ENCODE peak calls at places on chromosomes 4 and X, in four cellular contexts. V is left lung, D is A673, J is adrenal gland. Y is an unnamed sample. For H3K9me3 and H3K27me3, the result is how much of the 10 kb centered on the place peaks cover.

GRCh38 chrX:126164689-126165400 is 1.2 kb downstream of the DCAF12L2 start:
- DNase-seq in D (no peak), J (no peak), V (no peak), Y (no peak)

GRCh38 chr4:152486414-152487389 is 49.2 kb downstream of the FBXW7 start:
- DNase-seq in D (no peak), J (no peak), V (no peak), Y (no peak)

GRCh38 chr4:57094482-57095223 is 15.5 kb downstream of the IGFBP7 start:
- DNase-seq in V (no peak), J (no peak), D (no peak), Y (no peak)

GRCh38 chrX:119194631-119195030 is 41.5 kb upstream of the PGRMC1 start:
- DNase-seq in V (no peak), D (peak), J (no peak), Y (no peak)

GRCh38 chrX:109632906-109633504 is 8.0 kb upstream of the KCNE5 start:
- DNase-seq in D (peak), J (peak), V (no peak), Y (no peak)

GRCh38 chrX:136534131-136534530 is 2.1 kb downstream of the VGLL1 start:
- DNase-seq in J (no peak), D (no peak), V (no peak), Y (no peak)

GRCh38 chrX:152635941-152636340 is 1.8 kb upstream of the GABRQ start:
- DNase-seq in J (peak), D (peak), V (no peak), Y (peak)

GRCh38 chr4:8118531-8118930 is 40.1 kb downstream of the ABLIM2 start:
- DNase-seq in V (no peak), D (no peak), J (no peak), Y (no peak)

GRCh38 chrX:19949340-19949739 is 41.5 kb downstream of the BCLAF3 start:
- DNase-seq in V (no peak), J (no peak), D (no peak), Y (no peak)

GRCh38 chr4:74451214-74451661 is 6.3 kb downstream of the AREG start:
- DNase-seq in J (no peak), D (peak), V (no peak), Y (no peak)

GRCh38 chr4:40309250-40309774 is 25.8 kb upstream of the CHRNA9 start:
- DNase-seq in V (peak), J (peak), D (peak), Y (peak)
- H3K4me3 ChIP-seq in V (no peak), J (no peak), D (peak), Y (no peak)

GRCh38 chrX:7131621-7132020 is 15.9 kb upstream of the STS start:
- DNase-seq in D (no peak), V (no peak), J (no peak), Y (no peak)

GRCh38 chrX:7127058-7127457 is 20.5 kb upstream of the STS start:
- DNase-seq in V (no peak), D (no peak), J (no peak), Y (no peak)

GRCh38 chrX:7133036-7133412 is 14.5 kb upstream of the STS start:
- DNase-seq in D (no peak), V (no peak), J (peak), Y (peak)

GRCh38 chrX:7132335-7133035 is 15.0 kb upstream of the STS start:
- DNase-seq in V (peak), D (peak), J (peak), Y (peak)
- H3K9me3 ChIP-seq in V (under half), D (under half), J (under half), Y (under half)

GRCh38 chrX:108537005-108537404 is 97.4 kb downstream of the COL4A5 start:
- DNase-seq in J (peak), V (no peak), D (peak), Y (no peak)

DNA sequence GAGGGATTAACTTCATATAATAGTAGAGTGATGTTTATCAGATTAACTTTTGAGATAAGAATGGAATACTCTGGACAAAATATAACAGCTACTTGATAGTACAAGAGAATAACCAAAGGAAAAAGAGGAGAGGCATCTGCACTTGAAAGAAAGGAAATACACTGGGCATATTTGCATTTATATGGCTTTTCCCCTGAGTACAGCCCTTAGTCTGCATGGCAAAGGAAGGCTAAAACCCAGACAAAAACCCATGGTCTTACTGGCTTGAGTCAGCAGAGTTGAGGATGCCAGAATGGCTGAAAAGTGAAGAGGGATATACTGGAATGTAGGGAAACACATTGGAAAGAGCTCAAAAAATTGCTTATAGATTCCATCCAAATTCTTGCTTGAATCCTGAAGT is 101.6 kb downstream of the COL4A5 start:
- DNase-seq in J (no peak), V (no peak), D (no peak), Y (no peak)
- H3K27me3 ChIP-seq in J (under half), V (under half), D (under half), Y (under half)

GRCh38 chr4:88646528-88647280 is 50.9 kb downstream of the NAP1L5 start:
- DNase-seq in D (no peak), V (no peak), J (no peak), Y (no peak)
- H3K4me3 ChIP-seq in D (no peak), V (no peak), J (no peak), Y (no peak)

DNA sequence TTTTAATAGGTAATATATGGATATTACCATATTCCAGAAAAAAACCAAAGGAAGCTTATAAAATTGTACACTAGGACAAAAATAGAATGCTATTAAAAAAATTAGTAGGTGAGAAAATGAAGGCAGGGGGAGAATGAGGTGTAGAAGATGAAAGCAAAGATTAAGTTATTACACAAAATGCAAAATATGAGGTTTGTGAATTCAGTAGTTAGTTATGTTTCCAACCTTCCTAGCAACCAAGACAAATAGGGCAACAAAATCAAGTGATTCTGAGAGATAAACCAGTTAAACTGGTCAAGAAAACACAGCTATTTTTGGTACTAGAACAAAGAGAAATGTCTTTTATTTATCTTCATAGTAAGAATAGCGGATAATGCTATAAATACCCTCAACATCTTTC is 300.0 kb upstream of the RASGEF1B start:
- DNase-seq in J (no peak), D (no peak), V (no peak), Y (no peak)
- H3K9me3 ChIP-seq in J (under half), D (under half), V (under half), Y (under half)

GRCh38 chr4:110630621-110631402 is 7.9 kb upstream of the PITX2 start:
- DNase-seq in V (no peak), J (no peak), D (no peak), Y (no peak)

GRCh38 chr4:110626532-110627153 is 3.8 kb upstream of the PITX2 start:
- DNase-seq in V (no peak), D (no peak), J (no peak), Y (no peak)

GRCh38 chr4:110629780-110630500 is 7.1 kb upstream of the PITX2 start:
- DNase-seq in J (no peak), V (no peak), D (no peak), Y (no peak)

GRCh38 chr4:110629214-110629754 is 6.4 kb upstream of the PITX2 start:
- DNase-seq in V (no peak), D (no peak), J (no peak), Y (no peak)

DNA sequence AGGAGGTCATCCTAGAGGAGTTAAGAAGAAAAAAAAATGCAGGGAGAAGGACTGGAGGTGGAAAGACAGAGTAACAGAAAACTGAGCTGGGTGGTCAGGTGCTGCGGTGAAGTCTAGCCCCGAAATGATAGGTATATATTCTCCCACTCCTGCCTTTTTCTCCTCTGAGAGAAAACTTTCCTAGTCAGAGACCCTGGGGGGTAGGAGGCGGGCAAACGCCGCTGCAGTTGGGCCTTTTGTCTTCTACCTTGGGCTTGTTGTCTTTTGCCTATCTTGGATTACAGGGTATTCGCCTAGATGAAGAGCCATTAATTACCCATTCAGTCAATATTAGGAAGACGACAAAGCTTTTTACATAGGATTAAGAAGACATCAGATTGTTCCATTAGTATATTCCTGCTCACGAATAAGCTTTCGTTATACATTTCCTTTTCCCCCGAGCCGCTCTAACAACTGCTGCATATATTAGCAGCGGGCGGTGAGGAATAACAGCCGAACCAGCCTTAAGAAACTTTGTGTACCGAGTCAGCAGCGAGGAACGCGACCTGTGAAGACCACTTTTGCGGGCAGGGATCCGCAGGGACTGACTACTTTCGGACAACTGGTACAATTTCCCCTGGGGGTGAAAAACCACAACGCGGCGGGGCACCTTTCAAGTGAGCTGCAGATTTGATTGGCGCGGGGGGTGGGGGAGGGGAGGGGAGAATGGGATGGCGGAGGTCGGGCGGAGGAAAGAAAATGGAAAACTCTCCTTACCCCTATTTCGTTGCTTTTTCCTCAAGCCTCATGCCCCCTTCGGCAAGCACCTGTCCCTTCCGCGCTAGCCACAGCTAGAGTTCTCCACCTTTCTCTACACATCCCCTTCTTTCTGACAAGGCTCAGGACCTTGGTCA is 5.7 kb upstream of the PITX2 start:
- DNase-seq in J (no peak), D (no peak), V (no peak), Y (no peak)
- H3K27me3 ChIP-seq in J (half or more), D (under half), V (half or more), Y (under half)

DNA sequence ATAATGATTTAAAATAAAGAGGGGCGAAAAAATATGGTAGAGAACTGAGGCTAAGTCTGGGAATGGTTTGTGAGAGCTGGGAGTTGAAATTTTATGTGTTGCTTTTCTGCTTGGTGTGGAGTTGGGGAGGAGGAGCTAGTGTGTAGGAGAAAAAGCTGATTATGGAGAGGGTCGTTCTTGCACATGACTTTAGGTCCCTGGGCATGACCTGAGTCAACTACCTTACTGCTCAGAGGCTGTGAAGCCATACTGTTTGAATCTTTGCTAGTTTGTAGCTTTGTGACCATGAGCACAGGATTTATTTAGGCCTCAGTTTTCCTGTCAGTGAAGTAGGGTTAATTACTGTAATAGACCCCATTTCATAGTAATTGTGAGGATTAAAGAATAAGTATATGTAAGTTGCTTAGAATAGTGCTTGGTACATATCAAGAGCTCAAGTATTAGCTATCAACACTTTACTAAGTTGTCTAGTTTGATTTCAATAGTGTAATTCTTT is 78.6 kb downstream of the KDM6A start:
- DNase-seq in J (no peak), D (no peak), V (no peak), Y (no peak)
- H3K4me3 ChIP-seq in J (no peak), D (no peak), V (no peak), Y (no peak)

GRCh38 chr4:11313157-11313943 is 115.3 kb downstream of the HS3ST1 start:
- DNase-seq in D (no peak), J (no peak), V (no peak), Y (no peak)

GRCh38 chr4:11312389-11312788 is 116.3 kb downstream of the HS3ST1 start:
- DNase-seq in J (no peak), V (no peak), D (no peak), Y (peak)
- H3K9me3 ChIP-seq in J (under half), V (under half), D (under half), Y (under half)